ENCODE peak calls at places on chromosomes 4 and X, in five cellular contexts. H is GM13976, Y is esophagus squamous epithelium, L is tibial artery, A is D721Med. D is an unnamed sample.

GRCh38 chrX:102599084-102599949 is at the start of gene ARMCX5:
- DNase-seq in Y (peak), L (peak), H (peak), A (no peak), D (peak)

GRCh38 chr4:30386266-30386895 is 333.8 kb upstream of the PCDH7 start:
- DNase-seq in A (no peak), H (no peak), Y (no peak), L (no peak), D (no peak)

GRCh38 chr4:184798504-184798903 is 27.3 kb downstream of the ACSL1 start:
- DNase-seq in H (no peak), Y (no peak), L (peak), A (no peak), D (no peak)

GRCh38 chrX:113804293-113804692 is 779.6 kb upstream of the HTR2C start:
- DNase-seq in Y (no peak), L (no peak), H (no peak), A (no peak), D (no peak)

GRCh38 chrX:314781-315595 is 3.6 kb downstream of the GTPBP6 start:
- DNase-seq in H (no peak), L (peak), Y (no peak), A (no peak), D (no peak)

GRCh38 chr4:121273191-121273590 is 107.6 kb downstream of the QRFPR start:
- DNase-seq in Y (no peak), A (no peak), H (no peak), L (no peak), D (no peak)

GRCh38 chr4:89251396-89251795 is 56.2 kb downstream of the GPRIN3 start:
- DNase-seq in H (no peak), A (no peak), Y (no peak), L (no peak), D (no peak)

GRCh38 chr4:73777612-73778011 is 37.2 kb downstream of the CXCL8 start:
- DNase-seq in A (no peak), H (no peak), L (no peak), Y (no peak), D (no peak)

GRCh38 chrX:6151971-6152370 is 76.7 kb downstream of the NLGN4X start:
- DNase-seq in L (no peak), A (no peak), H (no peak), Y (no peak), D (no peak)

GRCh38 chr4:155591201-155591600 is 75.4 kb upstream of the GUCY1A1 start:
- DNase-seq in L (no peak), Y (no peak), A (no peak), H (no peak), D (no peak)

DNA sequence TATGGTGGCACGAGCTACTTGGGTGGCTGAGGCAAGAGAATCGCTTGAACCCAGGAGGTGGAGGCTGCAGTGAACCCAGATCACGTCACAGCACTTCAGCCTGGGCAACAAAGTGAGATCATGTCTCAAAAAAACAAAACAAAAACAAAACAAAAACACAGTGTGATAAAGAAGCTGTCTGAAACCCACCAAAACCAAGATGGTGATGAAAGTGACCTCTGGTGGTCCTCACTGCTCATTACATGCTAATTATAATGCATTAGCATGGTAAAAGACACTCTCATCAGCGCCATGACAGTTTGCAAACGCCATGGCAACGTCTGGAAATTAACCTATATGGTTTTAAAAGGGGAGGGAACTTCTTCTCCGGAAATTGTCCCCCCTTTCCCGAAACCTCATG is 29.4 kb upstream of the OPHN1 start:
- DNase-seq in L (no peak), A (no peak), H (no peak), Y (no peak), D (no peak)
- TF ChIP-seq CTCF in L (peak), A (peak), H (no peak), Y (peak), D (peak)

GRCh38 chr4:8932884-8933283 is 61.2 kb upstream of the HMX1 start:
- DNase-seq in L (no peak), A (no peak), Y (no peak), H (no peak), D (no peak)
- TF ChIP-seq CTCF in L (no peak), A (no peak), Y (no peak), H (no peak), D (no peak)

GRCh38 chr4:26821677-26822503 is 38.8 kb upstream of the STIM2 start:
- DNase-seq in Y (no peak), A (no peak), H (no peak), L (no peak), D (no peak)
- TF ChIP-seq CTCF in Y (no peak), A (no peak), H (no peak), L (no peak), D (no peak)

GRCh38 chr4:98706200-98706813 is 47.9 kb upstream of the TSPAN5 start:
- DNase-seq in A (no peak), L (no peak), Y (no peak), H (no peak), D (no peak)
- TF ChIP-seq CTCF in A (no peak), L (no peak), Y (no peak), H (no peak), D (no peak)

DNA sequence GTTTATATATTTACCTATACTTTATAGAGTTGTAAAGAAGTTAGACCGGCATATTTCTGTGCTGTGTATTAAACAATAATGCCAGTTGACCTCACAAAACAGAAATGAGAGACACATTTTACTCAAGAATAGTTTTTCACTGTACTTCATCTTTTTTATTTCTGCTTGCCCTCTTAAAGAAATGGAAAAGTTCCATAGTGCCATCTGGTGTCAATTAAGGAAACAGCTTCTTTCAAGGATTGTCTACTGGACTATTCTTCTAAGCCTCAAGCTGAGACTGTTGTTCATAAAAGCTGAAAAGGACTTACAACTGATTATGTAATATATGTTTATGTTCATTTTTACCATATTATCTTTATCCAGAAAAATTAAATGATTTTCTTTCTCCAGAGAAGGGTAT is 1523.8 kb downstream of the ARAP2 start:
- DNase-seq in Y (no peak), H (no peak), A (no peak), L (no peak), D (no peak)
- TF ChIP-seq CTCF in Y (peak), H (peak), A (peak), L (no peak), D (peak)

GRCh38 chr4:53619431-53619830 is 28.1 kb upstream of the LNX1 start:
- DNase-seq in Y (no peak), A (no peak), L (no peak), H (no peak), D (no peak)

GRCh38 chr4:53618321-53618720 is 27.0 kb upstream of the LNX1 start:
- DNase-seq in L (no peak), H (no peak), Y (no peak), A (no peak), D (no peak)

GRCh38 chr4:53617101-53617680 is 25.9 kb upstream of the LNX1 start:
- DNase-seq in A (no peak), L (no peak), H (no peak), Y (no peak), D (no peak)

GRCh38 chr4:53622739-53623151 is 31.5 kb upstream of the LNX1 start:
- DNase-seq in H (no peak), Y (no peak), L (no peak), A (no peak), D (no peak)

DNA sequence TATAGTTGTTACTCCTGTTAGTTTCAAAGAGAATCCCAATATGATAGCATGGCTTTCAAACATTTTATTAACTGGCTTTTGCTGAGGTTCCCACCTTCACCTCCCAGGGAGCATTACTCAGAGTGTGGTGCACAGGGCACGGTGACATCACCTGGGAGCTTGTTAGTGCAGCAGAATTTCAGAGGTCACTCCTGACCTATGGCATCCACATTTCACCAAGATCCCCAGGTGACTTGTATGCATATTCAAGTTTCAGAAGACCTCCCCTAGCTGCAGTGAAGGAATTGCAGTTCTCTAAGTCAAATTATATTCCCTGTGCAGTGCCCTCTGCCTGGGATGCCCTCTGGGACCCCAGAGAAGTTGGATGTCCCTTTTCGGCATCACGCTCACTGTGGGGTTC is 29.7 kb upstream of the LNX1 start:
- DNase-seq in Y (no peak), L (no peak), H (no peak), A (no peak), D (no peak)
- TF ChIP-seq CTCF in Y (peak), L (no peak), H (no peak), A (no peak), D (peak)

GRCh38 chrX:154981116-154981411 is 41.5 kb downstream of the F8 start:
- DNase-seq in Y (no peak), A (no peak), L (no peak), H (no peak), D (no peak)
- TF ChIP-seq CTCF in Y (no peak), A (no peak), L (no peak), H (no peak), D (no peak)

DNA sequence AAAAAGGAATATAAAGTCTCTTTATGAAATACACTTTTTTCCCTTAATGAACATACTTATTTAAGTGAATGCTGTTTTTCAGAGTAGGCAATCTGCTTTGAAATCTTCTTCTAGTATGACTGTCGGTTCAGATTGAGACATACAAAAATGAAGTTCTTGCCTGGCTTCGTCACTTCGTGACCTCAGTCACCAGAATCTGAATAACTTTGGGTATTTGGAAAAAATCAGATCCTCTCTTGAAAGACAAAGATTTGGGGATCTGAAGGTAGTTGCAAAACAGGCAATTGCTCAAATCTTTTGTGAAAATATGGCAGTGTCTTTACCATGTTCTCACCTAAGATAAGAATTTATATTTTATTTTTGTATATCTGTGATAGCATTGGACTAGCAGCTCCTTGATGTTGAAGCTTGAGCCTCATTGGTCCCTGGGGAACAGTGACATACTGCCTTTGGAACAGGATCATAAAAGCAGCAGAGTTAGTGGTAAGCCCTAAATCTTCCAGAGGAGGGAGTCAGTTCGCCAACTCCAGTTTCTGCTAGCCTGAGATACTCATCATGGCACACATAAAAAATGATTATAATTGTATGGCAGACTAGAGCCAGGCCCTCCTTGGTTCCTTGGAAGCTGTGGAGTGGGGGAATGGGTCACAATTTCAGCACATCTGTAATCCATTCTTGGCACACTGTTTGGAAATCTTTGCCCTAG is 4.9 kb downstream of the ARFIP1 start:
- DNase-seq in A (no peak), L (no peak), Y (no peak), H (no peak), D (no peak)
- TF ChIP-seq CTCF in A (peak), L (no peak), Y (peak), H (no peak), D (no peak)

GRCh38 chr4:6728320-6729029 is 12.5 kb downstream of the BLOC1S4 start:
- DNase-seq in Y (no peak), L (no peak), H (no peak), A (no peak), D (no peak)
- TF ChIP-seq CTCF in Y (no peak), L (no peak), H (no peak), A (no peak), D (no peak)

GRCh38 chr4:83905952-83906351 is 370.0 kb downstream of the GPAT3 start:
- DNase-seq in Y (no peak), L (no peak), H (no peak), A (no peak), D (peak)
- TF ChIP-seq CTCF in Y (no peak), L (no peak), H (no peak), A (peak), D (peak)